ENCODE peak calls at places on chromosomes 16 and 17, in four cellular contexts. I is right lobe of liver, C is IMR-90, T is upper lobe of left lung. G is an unnamed sample.

GRCh38 chr17:21030375-21030774 is 12.4 kb downstream of the USP22 start:
- DNase-seq in I (no peak), T (no peak), C (no peak), G (no peak)

GRCh38 chr17:8020776-8021564 is 17.9 kb upstream of the ALOX15B start:
- DNase-seq in C (no peak), T (no peak), I (no peak), G (no peak)

GRCh38 chr16:24013733-24014645 is 178.2 kb downstream of the PRKCB start:
- DNase-seq in T (no peak), I (no peak), C (no peak), G (no peak)

GRCh38 chr17:83079766-83080616 is 582 bp downstream of the METRNL start:
- DNase-seq in C (no peak), I (no peak), T (peak), G (no peak)

GRCh38 chr16:87951550-87952538 is 610 bp downstream of the BANP start:
- DNase-seq in I (peak), T (no peak), C (no peak), G (no peak)

GRCh38 chr16:9706217-9706616 is 476.0 kb downstream of the GRIN2A start:
- DNase-seq in T (no peak), C (no peak), I (no peak), G (no peak)

GRCh38 chr17:3965123-3965800 is 1.0 kb upstream of the ATP2A3 start:
- DNase-seq in T (no peak), I (peak), C (no peak), G (peak)

GRCh38 chr17:1999557-2000251 is 25.4 kb downstream of the RTN4RL1 start:
- DNase-seq in T (peak), C (peak), I (peak), G (no peak)

GRCh38 chr16:75379911-75380847 is 53.1 kb downstream of the CFDP1 start:
- DNase-seq in T (no peak), C (no peak), I (no peak), G (peak)

GRCh38 chr17:10398352-10398751 is 23.4 kb downstream of the MYH8 start:
- DNase-seq in T (no peak), I (no peak), C (no peak), G (no peak)

GRCh38 chr16:79698341-79698753 is 97.8 kb upstream of the MAF start:
- DNase-seq in I (no peak), C (peak), T (no peak), G (no peak)

GRCh38 chr17:20852541-20853370 is 190.1 kb downstream of the USP22 start:
- DNase-seq in I (no peak), C (no peak), T (peak), G (no peak)

GRCh38 chr16:85523602-85524364 is 89.3 kb upstream of the GSE1 start:
- DNase-seq in T (no peak), C (peak), I (peak), G (no peak)

GRCh38 chr16:16017812-16018211 is 68.4 kb downstream of the ABCC1 start:
- DNase-seq in C (peak), I (no peak), T (no peak), G (no peak)

GRCh38 chr17:59516451-59516850 is 49.0 kb upstream of the DHX40 start:
- DNase-seq in I (no peak), C (no peak), T (no peak), G (no peak)

GRCh38 chr17:39198186-39198566 is 707 bp upstream of the CACNB1 start:
- DNase-seq in I (no peak), C (no peak), T (no peak), G (no peak)
- H3K4me3 ChIP-seq in I (no peak), C (peak), T (peak), G (no peak)

DNA sequence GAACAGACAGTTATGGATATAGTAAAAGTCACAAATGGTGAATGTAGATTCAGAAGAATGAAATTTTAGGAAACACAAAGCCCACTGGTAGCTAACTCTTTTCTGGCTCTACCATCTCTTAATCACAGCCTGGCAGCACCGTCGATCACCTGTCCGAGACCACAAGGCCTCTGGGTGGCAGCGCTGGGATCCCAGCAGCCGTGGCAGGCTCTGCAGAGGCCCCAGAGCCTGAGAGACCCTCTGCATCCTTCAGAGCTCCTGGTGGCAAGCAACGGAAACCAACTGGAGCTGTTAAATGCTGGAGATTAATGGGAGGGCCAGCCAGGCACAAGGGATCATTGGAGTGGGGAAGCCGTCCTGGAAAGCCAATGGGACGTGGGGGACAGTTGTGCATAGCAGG is 26.3 kb downstream of the LAT start:
- DNase-seq in I (no peak), C (no peak), T (no peak), G (no peak)
- TF ChIP-seq POLR2A in I (no peak), C (no peak), T (no peak), G (no peak)

GRCh38 chr16:4202615-4203014 is 39.3 kb downstream of the SRL start:
- DNase-seq in I (no peak), C (no peak), T (no peak), G (no peak)

GRCh38 chr16:4206680-4207079 is 35.2 kb downstream of the SRL start:
- DNase-seq in I (no peak), C (no peak), T (no peak), G (no peak)

GRCh38 chr16:4200781-4201137 is 41.1 kb downstream of the SRL start:
- DNase-seq in C (peak), I (no peak), T (no peak), G (no peak)

GRCh38 chr16:4205971-4206370 is 35.9 kb downstream of the SRL start:
- DNase-seq in I (no peak), C (no peak), T (no peak), G (no peak)

GRCh38 chr16:4203748-4204147 is 38.1 kb downstream of the SRL start:
- DNase-seq in T (peak), C (no peak), I (no peak), G (no peak)
- H3K4me3 ChIP-seq in T (no peak), C (no peak), I (no peak), G (no peak)

DNA sequence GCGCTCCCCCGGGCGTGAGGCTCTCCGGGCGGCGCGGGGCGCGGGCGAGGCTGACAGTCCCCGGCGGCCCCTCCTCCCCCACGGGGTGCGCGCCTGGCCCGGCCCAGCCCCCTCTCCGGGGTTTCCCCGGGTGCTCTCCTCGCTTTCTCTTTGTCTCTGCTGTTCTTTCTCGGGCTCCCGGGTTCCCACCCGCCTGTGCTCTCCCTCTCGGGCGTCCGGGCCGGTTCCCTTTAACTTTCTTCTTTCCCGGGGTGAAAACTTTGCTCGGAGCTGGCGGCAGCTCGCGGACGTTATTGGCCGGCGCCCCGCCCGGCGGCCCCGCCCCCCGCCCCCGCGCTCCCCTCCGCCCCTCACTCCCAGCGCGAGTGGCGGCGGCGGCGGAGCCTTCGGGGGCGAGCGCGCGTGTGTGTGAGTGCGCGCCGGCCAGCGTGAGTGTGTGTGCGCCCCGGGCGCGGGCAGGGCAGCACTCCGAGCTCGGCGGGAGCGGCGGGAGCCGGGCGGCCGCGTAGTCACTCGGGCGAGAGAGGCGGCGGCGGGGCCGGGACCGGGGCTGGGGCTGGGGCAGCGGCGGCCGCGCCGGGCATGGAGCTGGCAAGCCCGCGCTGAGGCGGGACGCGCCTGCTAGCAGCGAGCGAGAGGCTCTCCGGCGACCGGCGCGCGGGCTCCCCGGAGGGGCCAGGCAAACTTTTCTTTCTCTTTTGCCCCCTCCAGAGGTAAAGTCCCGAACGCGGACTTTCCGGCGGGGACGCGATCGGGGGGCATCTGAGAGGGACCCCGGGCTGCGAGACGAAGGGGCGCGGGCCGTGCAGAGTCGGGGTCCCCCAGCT is at the start of gene NTN1:
- DNase-seq in T (peak), C (peak), I (peak), G (peak)
- TF ChIP-seq POLR2A in T (no peak), C (no peak), I (peak), G (no peak)

GRCh38 chr17:61410555-61411089 is 11.0 kb downstream of the TBX2 start:
- DNase-seq in T (peak), C (peak), I (peak), G (peak)
- H3K4me3 ChIP-seq in T (peak), C (peak), I (peak), G (no peak)

DNA sequence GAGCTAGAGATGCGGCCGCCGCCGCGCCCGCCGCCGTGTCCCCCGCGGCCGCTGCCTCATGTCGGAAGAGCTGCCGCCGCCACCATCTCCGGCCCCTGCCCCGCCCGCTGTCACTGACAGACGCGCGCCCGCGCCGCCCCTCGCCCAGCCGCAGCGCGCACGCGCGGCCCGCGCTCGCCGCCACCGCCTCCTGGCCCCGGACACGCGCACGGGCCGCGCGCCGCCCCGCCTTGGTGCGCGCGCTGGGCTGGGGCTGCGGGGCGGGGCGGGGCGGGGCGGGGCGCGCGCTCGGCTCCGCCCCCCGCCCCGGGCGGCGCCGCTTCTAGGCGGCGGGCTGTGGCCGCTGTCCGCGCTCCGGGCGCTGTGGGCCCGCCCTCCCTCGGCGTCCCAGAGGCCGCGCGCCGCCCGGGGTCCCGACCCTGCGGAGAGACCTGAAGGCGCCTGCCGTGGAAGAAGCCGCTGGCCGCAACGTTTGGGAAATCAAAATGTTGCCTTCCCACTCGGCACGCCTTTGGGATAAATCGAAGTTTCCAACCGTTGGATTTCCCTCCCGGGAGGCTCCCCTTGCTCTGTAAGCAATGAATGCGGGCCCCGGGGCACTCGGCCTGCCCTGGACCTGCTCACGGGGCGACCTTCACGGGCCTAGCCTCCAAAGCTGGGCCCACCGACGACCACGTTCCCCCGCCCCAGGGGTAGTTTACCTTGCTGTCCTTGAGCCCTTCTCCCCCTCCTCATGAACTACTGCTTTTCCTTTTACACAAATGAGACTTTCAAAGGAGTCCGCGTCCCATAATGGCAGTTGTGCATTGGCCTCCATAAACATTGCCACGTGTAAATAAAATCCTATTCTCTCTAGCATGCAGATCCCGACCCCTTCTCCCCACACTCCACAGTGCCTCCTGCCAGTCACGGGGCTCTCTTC is at the start of gene ADCY9:
- DNase-seq in I (peak), C (peak), T (peak), G (peak)
- TF ChIP-seq POLR2A in I (peak), C (peak), T (peak), G (no peak)

DNA sequence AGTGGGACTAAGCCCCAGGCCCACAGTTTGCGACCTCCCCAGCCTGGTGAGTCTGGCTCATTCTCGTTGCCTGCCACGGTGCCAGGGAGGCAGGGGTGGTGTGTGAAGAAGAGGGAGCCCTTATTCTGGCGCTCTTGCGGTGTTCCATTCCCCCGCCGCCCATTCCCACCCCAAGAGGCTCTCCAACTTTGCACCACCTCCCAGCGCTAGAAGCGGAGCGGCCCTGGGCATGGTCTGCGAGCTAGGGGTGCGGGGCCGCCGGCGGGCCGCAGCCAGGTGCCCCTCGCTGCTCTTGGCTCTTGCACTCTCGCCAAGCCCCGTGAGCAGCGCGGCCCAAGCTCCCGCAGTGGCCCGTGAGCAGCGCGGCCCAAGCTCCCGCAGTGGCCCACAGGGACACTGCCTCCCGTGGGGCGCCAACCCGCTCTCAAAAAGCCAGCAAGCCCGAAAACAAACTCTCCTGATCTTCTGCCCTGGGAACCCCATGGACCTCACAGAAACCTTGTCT is 12.3 kb upstream of the ZNF423 start:
- DNase-seq in C (no peak), I (no peak), T (peak), G (no peak)
- H3K4me3 ChIP-seq in C (no peak), I (no peak), T (no peak), G (no peak)

DNA sequence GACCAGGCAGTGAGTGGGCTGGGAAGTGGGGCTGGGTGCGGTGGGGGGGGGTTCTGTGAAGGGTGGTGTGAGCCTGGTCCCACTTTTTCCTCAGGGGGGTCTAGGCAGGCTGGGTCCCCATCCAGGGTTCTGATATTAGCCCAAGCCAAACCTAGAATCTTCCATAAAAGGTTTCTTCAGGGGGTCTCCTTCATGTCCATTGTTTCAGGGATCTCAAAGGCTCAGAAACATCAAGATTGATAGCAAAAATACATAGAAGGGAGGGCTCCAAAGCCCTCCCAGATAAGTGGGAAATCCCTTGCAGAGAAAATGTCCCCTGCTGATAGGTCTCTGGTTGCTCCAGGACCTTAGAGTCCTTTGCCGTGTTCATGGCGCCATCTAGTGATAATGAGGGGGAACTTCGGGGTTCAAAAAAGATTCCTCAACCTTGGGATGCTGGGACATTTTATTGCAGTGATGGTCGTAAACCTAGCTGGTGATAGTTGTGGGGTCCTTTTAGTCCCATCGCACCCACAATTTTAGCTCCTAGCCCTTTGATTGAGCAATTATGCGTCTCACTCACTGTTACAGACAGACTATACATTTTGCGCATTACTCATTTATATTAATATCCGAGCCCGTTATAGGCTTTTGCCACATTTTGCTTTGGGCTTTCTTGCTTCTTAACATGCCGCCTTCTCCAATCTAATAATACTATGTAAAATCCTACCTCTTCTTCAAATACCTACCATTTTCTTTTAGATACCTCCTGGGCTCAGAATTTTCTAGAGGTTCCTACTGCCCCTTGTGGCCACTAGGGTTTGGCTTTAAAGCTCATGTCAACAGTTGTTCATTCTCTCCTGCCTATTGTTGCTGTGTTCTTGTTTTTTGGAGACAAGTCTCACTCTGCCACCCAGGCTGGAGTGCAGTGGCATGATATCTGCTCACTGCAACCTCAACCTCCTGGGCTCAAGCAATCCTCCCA is 35.1 kb downstream of the IGF2BP1 start:
- DNase-seq in T (no peak), I (no peak), C (peak), G (no peak)
- TF ChIP-seq POLR2A in T (no peak), I (no peak), C (no peak), G (no peak)

DNA sequence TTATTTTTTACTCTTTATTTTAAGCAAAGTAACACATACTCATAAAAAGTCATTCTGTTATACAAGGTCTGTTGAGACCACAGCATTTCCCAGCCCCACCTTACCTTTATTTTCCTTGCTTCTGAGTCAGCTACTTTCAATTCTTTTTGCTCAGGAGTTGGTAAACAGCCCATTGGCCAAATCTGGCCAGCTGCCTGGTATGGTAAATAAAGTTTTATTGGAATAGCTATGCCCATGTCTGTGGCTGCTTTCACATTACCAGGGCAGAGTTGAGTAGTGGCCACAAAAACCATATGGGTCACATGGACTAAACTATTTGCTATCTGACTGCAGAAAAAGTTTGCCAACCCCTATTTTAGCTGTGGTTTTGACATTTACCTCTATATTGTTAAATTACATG is 3.4 kb upstream of the NSRP1 start:
- DNase-seq in I (peak), C (no peak), T (no peak), G (no peak)
- H3K4me3 ChIP-seq in I (no peak), C (no peak), T (no peak), G (no peak)

G was measured in lower leg skin.